ENCODE peak calls at places on chromosome 22, in nine cellular contexts. B is WTC11, A is left ventricle myocardium inferior, L is AG09319, V is fibroblast of mammary gland, S is A549, C is AG04450, F is ascending aorta, M is psoas muscle. T is an unnamed sample.

GRCh38 chr22:23894710-23895598 is 771 bp downstream of the MIF start:
- DNase-seq in B (peak), A (peak), L (no peak), V (peak), S (peak), C (peak), F (no peak), M (peak), T (peak)

GRCh38 chr22:42904049-42904448 is 47.0 kb upstream of the ARFGAP3 start:
- DNase-seq in B (no peak), A (no peak), L (no peak), V (no peak), S (no peak), C (no peak), F (no peak), M (no peak), T (no peak)

GRCh38 chr22:42957544-42957943 is 57.4 kb downstream of the PACSIN2 start:
- DNase-seq in B (no peak), A (no peak), L (no peak), V (no peak), S (no peak), C (no peak), F (no peak), M (no peak), T (no peak)

GRCh38 chr22:44411226-44412135 is 86.6 kb downstream of the RTL6 start:
- DNase-seq in B (no peak), A (no peak), L (no peak), V (no peak), S (no peak), C (no peak), F (no peak), M (no peak), T (no peak)

GRCh38 chr22:30474683-30475424 is 3.0 kb upstream of the SEC14L3 start:
- DNase-seq in B (peak), A (no peak), L (no peak), V (no peak), S (no peak), C (no peak), F (no peak), M (no peak), T (no peak)

GRCh38 chr22:40024201-40025061 is 29.7 kb downstream of the FAM83F start:
- DNase-seq in B (peak), A (peak), L (no peak), V (peak), S (peak), C (no peak), F (no peak), M (peak), T (peak)

GRCh38 chr22:43236401-43237166 is 49.6 kb upstream of the TTLL12 start:
- DNase-seq in B (no peak), A (peak), L (no peak), V (no peak), S (no peak), C (no peak), F (no peak), M (no peak), T (no peak)

GRCh38 chr22:36156515-36157419 is 3.8 kb downstream of the APOL3 start:
- DNase-seq in B (peak), A (peak), L (no peak), V (peak), S (no peak), C (peak), F (peak), M (peak), T (peak)

GRCh38 chr22:50713008-50713385 is 25.0 kb upstream of the ACR start:
- DNase-seq in B (no peak), A (peak), L (no peak), V (no peak), S (no peak), C (no peak), F (no peak), M (peak), T (no peak)

GRCh38 chr22:23526588-23527315 is 53.3 kb downstream of the IGLL1 start:
- DNase-seq in B (no peak), A (no peak), L (no peak), V (no peak), S (no peak), C (no peak), F (no peak), M (peak), T (no peak)

GRCh38 chr22:46575915-46576555 is 38.6 kb upstream of the CELSR1 start:
- DNase-seq in B (peak), A (peak), L (no peak), V (no peak), S (peak), C (no peak), F (peak), M (peak), T (peak)

GRCh38 chr22:45788530-45788929 is 116.9 kb downstream of the ATXN10 start:
- DNase-seq in B (no peak), A (no peak), L (no peak), V (no peak), S (no peak), C (no peak), F (no peak), M (no peak), T (no peak)

GRCh38 chr22:31626427-31627150 is 35.4 kb downstream of the PISD start:
- DNase-seq in B (no peak), A (no peak), L (no peak), V (no peak), S (no peak), C (no peak), F (no peak), M (no peak), T (no peak)

GRCh38 chr22:17194213-17194612 is 25.0 kb downstream of the ADA2 start:
- DNase-seq in B (no peak), A (no peak), L (no peak), V (no peak), S (no peak), C (no peak), F (no peak), M (no peak), T (no peak)

GRCh38 chr22:22458387-22458786 is 50.2 kb downstream of the ZNF280B start:
- DNase-seq in B (no peak), A (no peak), L (no peak), V (no peak), S (no peak), C (no peak), F (no peak), M (no peak), T (no peak)

GRCh38 chr22:17836977-17837742 is 62.9 kb upstream of the BID start:
- DNase-seq in B (no peak), A (no peak), L (no peak), V (no peak), S (no peak), C (no peak), F (no peak), M (no peak), T (no peak)

GRCh38 chr22:17547995-17548755 is 15.1 kb upstream of the SLC25A18 start:
- DNase-seq in B (no peak), A (no peak), L (no peak), V (no peak), S (no peak), C (no peak), F (no peak), M (no peak), T (no peak)

GRCh38 chr22:30422481-30423295 is 2.9 kb upstream of the MTFP1 start:
- DNase-seq in B (peak), A (peak), L (peak), V (peak), S (peak), C (peak), F (peak), M (peak), T (peak)

GRCh38 chr22:35102663-35103062 is 36.7 kb downstream of the ISX start:
- DNase-seq in B (peak), A (no peak), L (no peak), V (no peak), S (peak), C (no peak), F (no peak), M (no peak), T (peak)

GRCh38 chr22:48923165-48923875 is 904.4 kb downstream of the BRD1 start:
- DNase-seq in B (no peak), A (no peak), L (no peak), V (no peak), S (no peak), C (no peak), F (no peak), M (no peak), T (no peak)
- TF ChIP-seq CTCF in B (no peak), A (no peak), L (no peak), V (no peak), S (no peak), C (no peak), F (no peak), M (no peak), T (no peak)

DNA sequence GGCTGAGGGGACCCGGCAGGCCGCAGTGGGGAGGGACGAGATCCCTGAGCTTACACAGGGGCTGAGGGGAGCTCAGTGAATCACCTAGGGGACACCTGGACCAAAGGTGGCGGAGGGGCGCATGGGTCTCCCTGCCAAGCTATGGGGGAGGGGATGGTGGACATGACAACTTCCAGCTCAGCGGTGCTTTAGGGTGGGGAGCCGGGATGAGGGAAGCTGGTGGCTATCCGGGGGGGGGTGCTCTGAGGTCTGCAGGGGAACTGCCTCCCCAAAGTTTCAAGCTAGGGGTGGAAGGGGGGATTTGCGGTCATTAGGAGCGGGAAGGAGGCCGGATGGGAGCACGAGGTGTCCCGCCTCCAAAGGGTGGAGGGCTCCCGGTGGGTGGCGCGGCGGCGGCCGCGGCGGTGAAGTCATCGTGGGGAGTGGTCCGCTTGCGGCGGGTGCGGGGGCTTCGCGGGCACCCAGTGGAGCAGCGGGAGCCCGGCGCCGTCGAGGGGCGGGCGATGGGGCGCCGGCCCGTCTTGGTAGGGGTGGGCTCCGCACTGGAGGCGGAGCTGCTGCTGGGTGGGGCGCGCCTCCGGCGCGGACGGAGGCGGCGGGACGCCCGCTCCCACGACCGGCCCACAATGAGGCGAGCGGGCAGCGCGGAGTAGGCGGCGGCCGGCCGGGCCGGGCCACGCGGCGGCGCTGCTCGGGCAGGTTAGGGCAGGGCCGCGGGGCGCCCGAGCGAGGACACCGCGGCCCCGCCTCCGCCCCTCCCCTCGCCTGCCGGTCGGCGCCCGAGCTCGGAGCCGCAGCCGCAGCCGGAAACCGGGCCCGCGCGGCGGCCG is at the start of gene MICALL1:
- DNase-seq in B (peak), A (peak), L (peak), V (peak), S (peak), C (no peak), F (no peak), M (peak), T (peak)
- TF ChIP-seq CTCF in B (no peak), A (peak), L (no peak), V (no peak), S (peak), C (no peak), F (no peak), M (peak), T (no peak)

DNA sequence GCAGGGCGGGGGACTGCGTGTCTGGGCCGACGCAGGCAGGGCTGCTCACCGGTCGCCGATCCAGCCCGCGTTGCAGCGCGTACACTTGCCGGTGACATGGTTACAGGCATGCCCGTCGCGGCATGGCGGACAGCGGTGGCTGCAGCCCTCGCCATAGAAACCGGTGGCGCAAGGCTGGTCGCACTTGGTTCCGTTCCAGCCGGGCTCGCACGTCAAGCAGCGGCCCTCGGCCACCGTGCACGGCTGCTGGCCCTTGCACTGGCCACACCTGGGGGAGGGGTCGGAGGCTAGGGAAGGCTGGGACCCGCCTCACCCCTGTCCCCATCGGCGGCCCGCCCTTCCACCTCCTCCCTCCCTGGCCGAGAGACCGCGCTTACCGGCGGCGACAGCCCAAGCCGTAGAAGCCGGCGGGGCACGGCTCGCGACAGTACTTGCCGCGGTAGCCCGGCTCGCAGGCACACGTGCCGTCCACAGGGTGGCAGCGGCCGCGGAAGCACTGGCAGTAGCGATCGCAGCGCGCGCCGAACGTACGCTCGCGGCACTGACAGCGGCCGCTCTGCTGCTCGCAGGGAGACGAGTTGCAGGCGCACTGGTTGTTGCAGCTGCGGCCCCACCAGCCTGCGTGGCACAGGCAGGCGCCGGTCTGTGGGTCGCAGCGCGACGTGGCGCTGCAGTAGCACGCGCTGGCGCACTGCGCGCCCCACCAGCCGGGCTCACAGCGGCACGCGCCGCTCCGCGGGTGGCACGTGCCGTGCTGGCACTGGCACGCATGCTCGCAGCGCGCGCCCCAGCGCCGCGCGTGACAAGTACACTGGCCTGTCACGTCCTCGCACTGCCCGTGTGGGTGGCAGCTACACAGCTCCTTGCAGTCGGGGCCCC is 6.7 kb downstream of the SCARF2 start:
- DNase-seq in B (peak), A (peak), L (no peak), V (no peak), S (peak), C (no peak), F (no peak), M (peak), T (no peak)
- TF ChIP-seq CTCF in B (no peak), A (peak), L (peak), V (no peak), S (peak), C (peak), F (peak), M (peak), T (no peak)

GRCh38 chr22:25637032-25637431 is 72.6 kb downstream of the GRK3 start:
- DNase-seq in B (no peak), A (no peak), L (no peak), V (no peak), S (no peak), C (no peak), F (no peak), M (no peak), T (no peak)
- TF ChIP-seq CTCF in B (no peak), A (no peak), L (no peak), V (no peak), S (no peak), C (no peak), F (no peak), M (no peak), T (no peak)

GRCh38 chr22:28835630-28836189 is 35.3 kb upstream of the XBP1 start:
- DNase-seq in B (no peak), A (no peak), L (no peak), V (no peak), S (no peak), C (no peak), F (no peak), M (no peak), T (no peak)

GRCh38 chr22:28838971-28839370 is 38.6 kb upstream of the XBP1 start:
- DNase-seq in B (no peak), A (no peak), L (no peak), V (no peak), S (no peak), C (no peak), F (no peak), M (no peak), T (no peak)

GRCh38 chr22:28843633-28844032 is 39.7 kb upstream of the ZNRF3 start:
- DNase-seq in B (no peak), A (no peak), L (no peak), V (no peak), S (no peak), C (no peak), F (no peak), M (no peak), T (no peak)

GRCh38 chr22:28837640-28838039 is 37.3 kb upstream of the XBP1 start:
- DNase-seq in B (no peak), A (no peak), L (no peak), V (no peak), S (no peak), C (no peak), F (no peak), M (no peak), T (no peak)

GRCh38 chr22:28841111-28841510 is 40.7 kb upstream of the XBP1 start:
- DNase-seq in B (no peak), A (no peak), L (no peak), V (no peak), S (no peak), C (no peak), F (no peak), M (no peak), T (no peak)
- TF ChIP-seq CTCF in B (no peak), A (no peak), L (no peak), V (no peak), S (no peak), C (peak), F (no peak), M (no peak), T (no peak)

DNA sequence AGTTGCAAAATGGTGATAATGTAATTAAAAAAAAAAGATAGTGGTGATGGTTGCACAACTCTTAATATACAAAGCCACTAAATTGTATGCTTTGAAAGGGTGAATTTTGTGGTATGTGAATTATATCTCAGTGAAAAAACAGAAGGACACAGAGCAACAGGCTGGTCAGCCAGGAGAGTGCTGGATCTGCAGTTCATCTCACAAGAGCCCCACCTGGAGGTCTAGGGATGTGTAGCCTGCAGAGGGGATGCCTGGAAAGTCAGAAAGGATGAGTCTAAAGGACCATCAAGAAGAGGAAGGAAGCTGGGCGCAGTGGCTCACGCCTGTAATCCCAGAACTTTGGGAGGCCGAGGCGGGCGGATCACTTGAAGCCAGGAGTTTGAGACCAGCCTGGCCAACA is 9.0 kb downstream of the POLR3H start:
- DNase-seq in B (peak), A (no peak), L (no peak), V (no peak), S (peak), C (no peak), F (no peak), M (no peak), T (no peak)
- TF ChIP-seq CTCF in B (no peak), A (peak), L (peak), V (peak), S (no peak), C (peak), F (no peak), M (no peak), T (no peak)